ENCODE peak calls at places on chromosomes 6 and 20, in eight cellular contexts. K is AG08396; D is activated CD4-positive, CD25-positive, alpha-beta regulatory T cell treated with anti-CD3 and anti-CD28 coated beads, Interleukin-2, amount 50 U/mL, for 16 hours; I is left ventricle myocardium inferior; E is HTR-8/SVneo; P is NCI-H1092; W is EH; V is Peyer's patch. O is an unnamed sample.

GRCh38 chr6:33668914-33669313 is 42.6 kb downstream of the UQCC2 start:
- DNase-seq in K (no peak), D (peak; percentile 33), I (no peak), E (no peak), P (no peak), W (no peak), V (peak; percentile 87), O (no peak)

GRCh38 chr6:12479885-12480284 is 189.7 kb downstream of the EDN1 start:
- DNase-seq in K (no peak), D (no peak), I (no peak), E (no peak), P (no peak), W (peak; percentile 86), V (no peak), O (no peak)

GRCh38 chr6:16625319-16626240 is 135.7 kb downstream of the ATXN1 start:
- DNase-seq in K (peak; percentile 28), D (no peak), I (no peak), E (no peak), P (no peak), W (peak; percentile 80), V (no peak), O (no peak)

GRCh38 chr6:111721677-111722219 is 116.1 kb upstream of the TRAF3IP2 start:
- DNase-seq in K (peak; percentile 38), D (no peak), I (no peak), E (peak; percentile 29), P (no peak), W (peak; percentile 51), V (peak; percentile 72), O (peak; percentile 25)

GRCh38 chr6:39228111-39228971 is 934 bp downstream of the KCNK5 start:
- DNase-seq in K (no peak), D (no peak), I (no peak), E (no peak), P (no peak), W (no peak), V (no peak), O (no peak)

GRCh38 chr6:166488701-166489100 is 97.8 kb downstream of the RAMACL start:
- DNase-seq in K (no peak), D (no peak), I (peak; percentile 16), E (no peak), P (no peak), W (no peak), V (peak; percentile 46), O (no peak)

GRCh38 chr20:35710884-35711587 is 11.8 kb downstream of the ROMO1 start:
- DNase-seq in K (no peak), D (no peak), I (no peak), E (no peak), P (no peak), W (no peak), V (no peak), O (no peak)

GRCh38 chr20:62662422-62662821 is 20.1 kb downstream of the SLCO4A1 start:
- DNase-seq in K (peak; percentile 90), D (no peak), I (no peak), E (no peak), P (no peak), W (peak; percentile 87), V (no peak), O (no peak)

GRCh38 chr6:109318328-109318876 is 63.9 kb downstream of the CD164 start:
- DNase-seq in K (no peak), D (no peak), I (no peak), E (no peak), P (peak; percentile 72), W (no peak), V (peak; percentile 81), O (peak; percentile 50)

GRCh38 chr6:33929575-33930288 is 125.9 kb upstream of the MLN start:
- DNase-seq in K (no peak), D (no peak), I (peak; percentile 39), E (no peak), P (no peak), W (no peak), V (no peak), O (no peak)

GRCh38 chr20:17029698-17030097 is 197.1 kb upstream of the PCSK2 start:
- DNase-seq in K (no peak), D (no peak), I (no peak), E (no peak), P (no peak), W (no peak), V (no peak), O (no peak)

GRCh38 chr20:47921306-47922279 is 136.3 kb upstream of the SULF2 start:
- DNase-seq in K (no peak), D (no peak), I (no peak), E (no peak), P (no peak), W (no peak), V (no peak), O (no peak)

GRCh38 chr6:125197795-125198269 is 44.3 kb downstream of the TPD52L1 start:
- DNase-seq in K (no peak), D (no peak), I (peak; percentile 63), E (peak; percentile 9), P (no peak), W (peak; percentile 71), V (peak; percentile 83), O (no peak)

GRCh38 chr6:163285689-163286088 is 128.8 kb upstream of the QKI start:
- DNase-seq in K (no peak), D (no peak), I (no peak), E (no peak), P (no peak), W (no peak), V (no peak), O (no peak)

GRCh38 chr20:1466211-1467081 is at the start of gene NSFL1C:
- DNase-seq in K (peak; percentile 97), D (peak; percentile 91), I (peak; percentile 96), E (peak; percentile 90), P (peak; percentile 83), W (peak; percentile 91), V (peak; percentile 97), O (peak; percentile 93)

GRCh38 chr6:83155794-83156193 is 37.3 kb downstream of the PGM3 start:
- DNase-seq in K (no peak), D (no peak), I (no peak), E (no peak), P (no peak), W (no peak), V (no peak), O (no peak)

GRCh38 chr6:5361371-5361770 is 100.1 kb downstream of the FARS2 start:
- DNase-seq in K (no peak), D (no peak), I (no peak), E (no peak), P (no peak), W (peak; percentile 27), V (no peak), O (no peak)